ENCODE peak calls at places on chromosome 17, in seven cellular contexts. G is GM04504; N is mesothelial cell of epicardium; F is activated naive CD4-positive, alpha-beta T cell; O is glutamatergic neuron; L is kidney epithelial cell; K is HAP-1. U is an unnamed sample.

GRCh38 chr17:43943769-43944418 is 1.6 kb upstream of the PPY start:
- DNase-seq in L (no peak), G (peak; percentile 45), F (peak; percentile 76), O (peak; percentile 92), K (peak; percentile 92), N (peak; percentile 87), U (peak; percentile 95)

GRCh38 chr17:182164-182751 is 808 bp upstream of the DOC2B start:
- DNase-seq in G (no peak), N (no peak), L (no peak), O (peak; percentile 67), K (peak; percentile 20), F (no peak), U (no peak)

GRCh38 chr17:28391401-28391800 is 14.6 kb downstream of the SLC46A1 start:
- DNase-seq in L (no peak), G (no peak), K (no peak), F (no peak), N (no peak), O (no peak), U (no peak)

GRCh38 chr17:66405836-66406679 is 103.6 kb downstream of the PRKCA start:
- DNase-seq in F (no peak), N (no peak), O (no peak), K (no peak), G (peak; percentile 19), L (no peak), U (no peak)

GRCh38 chr17:7582401-7583252 is 1.0 kb upstream of the MPDU1 start:
- DNase-seq in N (no peak), O (no peak), G (no peak), F (no peak), L (no peak), K (no peak), U (no peak)

GRCh38 chr17:64096037-64096436 is 33.9 kb downstream of the ERN1 start:
- DNase-seq in G (no peak), N (no peak), K (no peak), F (no peak), O (no peak), L (no peak), U (no peak)

GRCh38 chr17:1179635-1180433 is at the start of gene ABR:
- DNase-seq in K (peak; percentile 80), G (no peak), F (peak; percentile 61), O (peak; percentile 67), N (peak; percentile 61), L (no peak), U (no peak)

GRCh38 chr17:8224891-8225812 is 14.8 kb upstream of the AURKB start:
- DNase-seq in N (no peak), L (no peak), G (no peak), F (peak; percentile 11), O (no peak), K (no peak), U (no peak)

GRCh38 chr17:20063665-20064648 is 54.8 kb downstream of the SPECC1 start:
- DNase-seq in G (peak; percentile 83), F (no peak), N (no peak), O (no peak), L (peak; percentile 19), K (peak; percentile 57), U (no peak)

GRCh38 chr17:30332057-30332542 is 1.8 kb downstream of the TMIGD1 start:
- DNase-seq in N (no peak), F (peak; percentile 12), O (no peak), K (no peak), L (no peak), G (no peak), U (no peak)

GRCh38 chr17:48153711-48154642 is 46.4 kb downstream of the SNX11 start:
- DNase-seq in K (peak; percentile 72), F (no peak), L (no peak), O (peak; percentile 42), N (peak; percentile 57), G (no peak), U (no peak)

GRCh38 chr17:2416010-2416734 is 15.3 kb upstream of the MNT start:
- DNase-seq in N (peak; percentile 98), F (peak; percentile 85), G (peak; percentile 80), L (no peak), O (peak; percentile 93), K (peak; percentile 93), U (no peak)

GRCh38 chr17:57889892-57890856 is 40.3 kb upstream of the MRPS23 start:
- DNase-seq in G (peak; percentile 86), N (no peak), L (no peak), F (no peak), K (no peak), O (no peak), U (no peak)

GRCh38 chr17:6894206-6894528 is 62.6 kb upstream of the TEKT1 start:
- DNase-seq in G (no peak), N (no peak), L (no peak), K (peak; percentile 32), F (no peak), O (peak; percentile 50), U (peak; percentile 34)

U was measured in H1.